ENCODE peak calls at places on chromosomes 16 and 17, in five cellular contexts. N, O, X, D and C are unnamed samples.

GRCh38 chr17:52158450-52159042 is at the start of gene CA10:
- DNase-seq in N (no peak), O (no peak), X (no peak), D (no peak), C (peak)

GRCh38 chr17:39579318-39580081 is 28.2 kb downstream of the NEUROD2 start:
- DNase-seq in N (no peak), O (no peak), X (no peak), D (no peak), C (no peak)

GRCh38 chr17:74307984-74308773 is 17.8 kb upstream of the KIF19 start:
- DNase-seq in N (no peak), O (no peak), X (no peak), D (no peak), C (no peak)

GRCh38 chr17:67800495-67800928 is 24.8 kb upstream of the BPTF start:
- DNase-seq in N (peak), O (peak), X (peak), D (peak), C (peak)

GRCh38 chr17:43956222-43956621 is 2.5 kb upstream of the PYY start:
- DNase-seq in N (no peak), O (no peak), X (no peak), D (no peak), C (no peak)

GRCh38 chr16:85182774-85183173 is 70.5 kb upstream of the CIBAR2 start:
- DNase-seq in N (no peak), O (no peak), X (no peak), D (no peak), C (no peak)

GRCh38 chr16:29943846-29944669 is 17.8 kb upstream of the TMEM219 start:
- DNase-seq in N (no peak), O (peak), X (peak), D (no peak), C (peak)

GRCh38 chr16:87457724-87458423 is 35.0 kb downstream of the ZCCHC14 start:
- DNase-seq in N (no peak), O (peak), X (peak), D (no peak), C (peak)

GRCh38 chr17:49875690-49876089 is 27.8 kb upstream of the TAC4 start:
- DNase-seq in N (no peak), O (no peak), X (no peak), D (no peak), C (no peak)

GRCh38 chr16:5374184-5374583 is 276.6 kb upstream of the EEF2KMT start:
- DNase-seq in N (no peak), O (no peak), X (no peak), D (no peak), C (no peak)